ENCODE peak calls at places on chromosomes 13 and 19, in eight cellular contexts. Y is astrocyte of the cerebellum; E is effector CD4-positive, alpha-beta T cell; O is NCI-H1105; D is stimulated activated CD4-positive, alpha-beta T cell treated with anti-CD3 and anti-CD28 coated beads, Interleukin-2, amount 100 ng/mL, for 48 hours; M is fibroblast of mammary gland; V is KBM-7; P is CD8-positive, alpha-beta memory T cell. G is an unnamed sample.

GRCh38 chr13:50386527-50387123 is 371.4 kb downstream of the KCNRG start:
- DNase-seq in D (no peak), Y (no peak), V (no peak), O (no peak), E (no peak), P (no peak), M (peak; percentile 46), G (no peak)

GRCh38 chr13:29005035-29005434 is 184.9 kb downstream of the MTUS2 start:
- DNase-seq in P (no peak), Y (no peak), M (no peak), E (no peak), O (no peak), V (no peak), D (no peak), G (no peak)

GRCh38 chr19:6087074-6087506 is 23.2 kb downstream of the RFX2 start:
- DNase-seq in E (no peak), V (peak; percentile 19), M (no peak), Y (no peak), P (no peak), D (no peak), O (peak; percentile 31), G (no peak)

GRCh38 chr13:93244141-93244917 is 17.7 kb downstream of the GPC6 start:
- DNase-seq in Y (no peak), V (peak; percentile 81), M (peak; percentile 65), P (no peak), O (no peak), D (no peak), E (no peak), G (no peak)

GRCh38 chr13:29521336-29521735 is 74.2 kb downstream of the SLC7A1 start:
- DNase-seq in D (no peak), Y (no peak), V (no peak), O (no peak), M (no peak), P (no peak), E (no peak), G (no peak)

GRCh38 chr19:49801966-49802661 is 11.0 kb downstream of the FUZ start:
- DNase-seq in Y (peak; percentile 66), V (no peak), E (no peak), M (peak; percentile 89), D (no peak), O (peak; percentile 67), P (no peak), G (no peak)

GRCh38 chr13:96081888-96082287 is 8.0 kb upstream of the HS6ST3 start:
- DNase-seq in E (no peak), Y (no peak), P (no peak), V (no peak), M (no peak), O (no peak), D (no peak), G (no peak)

GRCh38 chr13:94305463-94305862 is 174.0 kb downstream of the DCT start:
- DNase-seq in O (no peak), V (no peak), Y (peak; percentile 72), M (peak; percentile 95), E (no peak), P (no peak), D (no peak), G (no peak)

GRCh38 chr19:54674021-54674617 is 11.3 kb downstream of the LILRB4 start:
- DNase-seq in E (no peak), Y (no peak), V (peak; percentile 51), D (no peak), O (peak; percentile 56), M (peak; percentile 39), P (no peak), G (no peak)

GRCh38 chr13:24605923-24606372 is 74.3 kb upstream of the ATP12A start:
- DNase-seq in O (no peak), P (peak; percentile 56), D (no peak), Y (no peak), M (peak; percentile 51), E (no peak), V (peak; percentile 80), G (no peak)

GRCh38 chr13:31051999-31052398 is 109.7 kb downstream of the HSPH1 start:
- DNase-seq in V (no peak), M (no peak), P (no peak), O (no peak), Y (no peak), E (no peak), D (no peak), G (no peak)

GRCh38 chr13:107138987-107139386 is 571.0 kb upstream of the ARGLU1 start:
- DNase-seq in Y (no peak), O (no peak), E (no peak), P (no peak), V (no peak), D (no peak), M (no peak), G (no peak)

GRCh38 chr13:75316427-75316826 is 165.5 kb downstream of the TBC1D4 start:
- DNase-seq in Y (no peak), V (no peak), O (no peak), D (no peak), P (no peak), E (no peak), M (peak; percentile 30), G (no peak)

GRCh38 chr19:23686622-23687423 is at the start of gene ZNF675:
- DNase-seq in E (peak; percentile 89), V (peak; percentile 94), P (peak; percentile 94), O (peak; percentile 92), D (peak; percentile 69), Y (peak; percentile 82), M (peak; percentile 91), G (peak; percentile 84)

GRCh38 chr19:14375055-14375581 is 6.1 kb upstream of the ADGRE5 start:
- DNase-seq in V (peak; percentile 96), P (peak; percentile 92), O (no peak), E (peak; percentile 74), Y (no peak), M (no peak), D (no peak), G (peak; percentile 81)

GRCh38 chr19:40467007-40467565 is 285 bp downstream of the SPTBN4 start:
- DNase-seq in P (no peak), V (no peak), Y (no peak), M (no peak), D (no peak), O (no peak), E (no peak), G (no peak)

GRCh38 chr13:32840840-32841713 is 175.1 kb upstream of the KL start:
- DNase-seq in O (no peak), D (no peak), E (no peak), Y (no peak), V (no peak), P (no peak), M (no peak), G (no peak)

GRCh38 chr13:68982961-68983619 is 1124.5 kb upstream of the ATXN8OS start:
- DNase-seq in P (peak; percentile 29), D (no peak), O (no peak), E (no peak), V (no peak), Y (no peak), M (no peak), G (no peak)

GRCh38 chr19:19747357-19748220 is 14.7 kb upstream of the ZNF14 start:
- DNase-seq in Y (no peak), M (no peak), P (no peak), D (no peak), V (no peak), E (no peak), O (no peak), G (no peak)

GRCh38 chr19:2173388-2173787 is 9.7 kb downstream of the DOT1L start:
- DNase-seq in D (no peak), Y (no peak), P (no peak), O (no peak), E (no peak), M (no peak), V (no peak), G (no peak)

GRCh38 chr19:37227996-37228395 is 10.0 kb downstream of the ZNF383 start:
- DNase-seq in O (peak; percentile 10), E (no peak), M (peak; percentile 13), V (peak; percentile 43), P (peak; percentile 62), D (peak; percentile 29), Y (no peak), G (peak; percentile 32)

GRCh38 chr13:112444001-112444311 is 67.8 kb downstream of the SPACA7 start:
- DNase-seq in Y (peak; percentile 19), M (peak; percentile 40), E (no peak), D (peak; percentile 72), V (peak; percentile 65), O (peak; percentile 77), P (no peak), G (peak; percentile 5)

GRCh38 chr13:45809810-45810394 is 41.7 kb downstream of the SIAH3 start:
- DNase-seq in V (no peak), M (no peak), P (no peak), D (no peak), E (no peak), O (no peak), Y (no peak), G (no peak)

G was measured in effector memory CD8-positive, alpha-beta T cell.